ENCODE peak calls at places on chromosomes 2 and 18, in five cellular contexts. W, D, V, T and Q are unnamed samples.

GRCh38 chr2:203830294-203831055 is 37.1 kb upstream of the CTLA4 start:
- DNase-seq in V (no peak), T (no peak), W (no peak), D (no peak), Q (no peak)

GRCh38 chr2:229257980-229258379 is 13.1 kb downstream of the PID1 start:
- DNase-seq in V (no peak), T (no peak), D (no peak), W (no peak), Q (no peak)

GRCh38 chr2:232439758-232440135 is 16.2 kb upstream of the ALPI start:
- DNase-seq in D (peak; percentile 63), W (peak; percentile 35), V (no peak), T (no peak), Q (no peak)

GRCh38 chr2:240731327-240731626 is 39.6 kb downstream of the AQP12A start:
- DNase-seq in V (peak; percentile 1), T (no peak), W (no peak), D (no peak), Q (peak; percentile 70)

GRCh38 chr2:138078153-138078552 is 113.9 kb downstream of the HNMT start:
- DNase-seq in V (no peak), D (no peak), T (no peak), W (no peak), Q (no peak)

GRCh38 chr2:71524476-71524875 is 71.1 kb downstream of the DYSF start:
- DNase-seq in D (peak; percentile 29), V (no peak), W (no peak), T (no peak), Q (no peak)

GRCh38 chr2:201237486-201238241 is 22.7 kb upstream of the CASP8 start:
- DNase-seq in V (no peak), D (no peak), W (no peak), T (no peak), Q (no peak)

GRCh38 chr2:159722580-159722979 is 10.3 kb downstream of the MARCHF7 start:
- DNase-seq in T (no peak), D (no peak), W (no peak), V (no peak), Q (no peak)

GRCh38 chr2:205024822-205025518 is 479.7 kb downstream of the PARD3B start:
- DNase-seq in V (peak; percentile 98), T (peak; percentile 19), W (peak; percentile 61), D (no peak), Q (no peak)

GRCh38 chr2:114661926-114662670 is 219.7 kb downstream of the DPP10 start:
- DNase-seq in V (no peak), T (peak; percentile 16), W (peak; percentile 48), D (peak; percentile 78), Q (peak; percentile 32)

GRCh38 chr2:68970566-68970965 is 3.9 kb upstream of the GKN1 start:
- DNase-seq in D (no peak), V (no peak), W (no peak), T (no peak), Q (no peak)

GRCh38 chr2:8119782-8120551 is 561.9 kb upstream of the ID2 start:
- DNase-seq in D (no peak), T (no peak), V (peak; percentile 73), W (no peak), Q (no peak)

GRCh38 chr2:174442546-174443510 is 44.0 kb downstream of the GPR155 start:
- DNase-seq in T (no peak), D (peak; percentile 48), V (peak; percentile 89), W (no peak), Q (no peak)

GRCh38 chr2:133521146-133521745 is 47.0 kb downstream of the NCKAP5 start:
- DNase-seq in V (peak; percentile 18), T (no peak), D (no peak), W (no peak), Q (no peak)

GRCh38 chr18:75377258-75377657 is 50.2 kb downstream of the SMIM21 start:
- DNase-seq in V (no peak), T (no peak), W (no peak), D (no peak), Q (no peak)

GRCh38 chr2:26704441-26704977 is 12.0 kb downstream of the KCNK3 start:
- DNase-seq in D (no peak), W (no peak), V (peak; percentile 71), T (no peak), Q (peak; percentile 58)

GRCh38 chr2:20934226-20934625 is 109.6 kb downstream of the APOB start:
- DNase-seq in T (no peak), V (no peak), D (no peak), W (no peak), Q (no peak)

GRCh38 chr2:179020156-179020750 is 29.7 kb downstream of the CCDC141 start:
- DNase-seq in W (peak; percentile 51), T (peak; percentile 17), D (peak; percentile 90), V (no peak), Q (no peak)

GRCh38 chr18:24989760-24990547 is 362.0 kb downstream of the ZNF521 start:
- DNase-seq in T (no peak), V (no peak), D (peak; percentile 76), W (no peak), Q (no peak)

GRCh38 chr2:103809390-103809789 is 1044.5 kb upstream of the POU3F3 start:
- DNase-seq in D (no peak), V (no peak), T (no peak), W (no peak), Q (no peak)

GRCh38 chr2:176508374-176508773 is 239.1 kb downstream of the MTX2 start:
- DNase-seq in W (no peak), V (no peak), T (no peak), D (no peak), Q (no peak)

GRCh38 chr2:97011977-97012569 is 25.7 kb upstream of the FAM178B start:
- DNase-seq in D (no peak), V (peak; percentile 70), W (no peak), T (no peak), Q (no peak)

GRCh38 chr2:119432882-119433522 is 1.3 kb downstream of the TMEM37 start:
- DNase-seq in V (no peak), T (no peak), W (no peak), D (no peak), Q (no peak)
- H3K4me3 ChIP-seq in V (no peak overlapping the region), T (peak overlapping the region; percentile 66), W (peak overlapping the region; percentile 68), D (peak overlapping the region; percentile 69), Q (peak overlapping the region; percentile 57)

GRCh38 chr2:18219676-18220075 is 340.8 kb downstream of the RDH14 start:
- DNase-seq in V (peak; percentile 18), T (no peak), W (no peak), D (no peak), Q (no peak)
- TF ChIP-seq CTCF in V (peak; percentile 43), T (no peak), W (no peak), D (peak; percentile 52), Q (no peak)

DNA sequence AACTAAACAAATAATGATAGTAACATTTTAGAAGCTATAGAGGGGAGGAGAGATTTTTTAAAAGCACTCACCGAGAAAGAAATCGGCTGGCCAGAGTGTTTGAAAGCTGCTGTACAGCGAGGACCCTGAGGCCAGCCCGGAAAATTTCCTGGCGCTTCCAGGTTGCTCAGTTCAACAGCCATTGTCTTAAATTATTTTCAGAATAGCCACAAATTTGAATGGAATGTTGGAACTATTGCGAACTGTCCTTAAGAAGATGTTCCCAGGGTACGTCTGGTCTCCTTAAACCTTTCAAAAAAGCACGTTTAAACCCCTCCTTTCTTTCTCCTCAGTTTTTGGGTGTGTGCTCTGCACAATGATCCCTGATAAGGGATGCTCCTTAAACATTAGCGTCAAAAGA is 14.4 kb upstream of the LPIN2 start:
- DNase-seq in D (no peak), V (no peak), T (no peak), W (no peak), Q (no peak)
- H3K4me1 ChIP-seq in D (peaks cover 15% of the 10 kb centered on the region), V (peaks cover 8% of the 10 kb centered on the region), T (no peaks in the 10 kb centered on the region), W (no peaks in the 10 kb centered on the region), Q (peaks cover 12% of the 10 kb centered on the region)

GRCh38 chr18:50076245-50076644 is 118.7 kb downstream of the MYO5B start:
- DNase-seq in T (no peak), V (no peak), D (no peak), W (no peak), Q (no peak)

GRCh38 chr18:50073319-50073718 is 121.6 kb downstream of the MYO5B start:
- DNase-seq in W (no peak), D (no peak), T (no peak), V (no peak), Q (no peak)

GRCh38 chr18:50074404-50074803 is 120.5 kb downstream of the MYO5B start:
- DNase-seq in V (no peak), D (no peak), T (no peak), W (no peak), Q (no peak)

GRCh38 chr18:50072146-50072545 is 122.8 kb downstream of the MYO5B start:
- DNase-seq in T (no peak), D (no peak), V (no peak), W (no peak), Q (no peak)

GRCh38 chr18:50075772-50076171 is 119.2 kb downstream of the MYO5B start:
- DNase-seq in D (no peak), W (no peak), T (no peak), V (no peak), Q (no peak)
- H3K4me3 ChIP-seq in D (no peak overlapping the region), W (no peak overlapping the region), T (no peak overlapping the region), V (no peak overlapping the region), Q (no peak overlapping the region)

DNA sequence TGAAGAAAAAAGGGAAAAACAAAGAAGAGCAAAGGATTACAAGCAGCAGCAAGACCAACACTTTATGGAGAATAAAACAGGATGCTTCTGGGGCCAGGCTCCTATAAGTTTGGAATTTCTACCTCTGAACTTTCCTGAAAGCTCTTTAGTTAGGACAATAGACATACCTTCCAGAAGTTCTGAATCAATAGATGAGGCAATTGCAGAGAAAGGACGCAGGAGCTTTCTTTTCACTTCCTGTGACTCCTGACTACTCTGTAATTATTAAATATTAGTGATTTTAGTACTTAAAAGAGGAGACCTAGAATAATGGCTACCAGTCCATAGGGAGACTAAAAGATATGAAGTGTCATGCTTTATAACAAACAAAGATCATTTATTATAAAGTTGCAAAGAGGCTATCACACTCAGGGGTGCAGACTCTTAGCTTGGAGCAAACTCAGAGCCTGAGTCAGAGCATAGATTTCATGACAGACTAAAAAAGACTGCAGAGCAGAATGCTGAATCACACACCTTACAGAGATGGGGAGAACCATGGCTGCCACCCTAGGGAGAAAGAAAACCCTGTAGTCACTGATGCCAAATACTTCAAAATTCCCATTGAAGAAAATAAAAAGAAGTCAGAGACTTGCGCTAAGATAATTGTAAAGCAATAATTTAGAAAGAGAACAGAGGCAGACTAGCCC is 52.5 kb upstream of the FAM136A start:
- DNase-seq in D (no peak), T (no peak), W (no peak), V (peak; percentile 16), Q (no peak)
- TF ChIP-seq CTCF in D (no peak), T (no peak), W (no peak), V (no peak), Q (no peak)